ENCODE peak calls at places on chromosomes 4 and X, in six cellular contexts. N is AG09309; E is naive thymus-derived CD4-positive, alpha-beta T cell; J is body of pancreas; O is astrocyte of the spinal cord; W is CD8-positive, alpha-beta T cell. A is an unnamed sample.

GRCh38 chr4:162075691-162076090 is 88.1 kb downstream of the FSTL5 start:
- DNase-seq in N (peak), E (no peak), J (no peak), O (no peak), W (no peak), A (no peak)

GRCh38 chrX:14015941-14016340 is 13.8 kb downstream of the GEMIN8 start:
- DNase-seq in N (no peak), E (no peak), J (no peak), O (no peak), W (no peak), A (no peak)

GRCh38 chrX:70973221-70973620 is 42.3 kb upstream of the SLC7A3 start:
- DNase-seq in N (no peak), E (no peak), J (no peak), O (no peak), W (no peak), A (no peak)

GRCh38 chr4:76954489-76954888 is 4.9 kb downstream of the SEPTIN11 start:
- DNase-seq in N (no peak), E (no peak), J (no peak), O (no peak), W (no peak), A (no peak)

GRCh38 chr4:20679946-20680345 is 20.3 kb upstream of the PACRGL start:
- DNase-seq in N (no peak), E (no peak), J (no peak), O (no peak), W (no peak), A (no peak)

GRCh38 chr4:180116840-180117239 is 2126.4 kb upstream of the TENM3 start:
- DNase-seq in N (no peak), E (no peak), J (no peak), O (no peak), W (no peak), A (peak)

GRCh38 chr4:100707786-100708185 is 190.0 kb upstream of the EMCN start:
- DNase-seq in N (no peak), E (no peak), J (no peak), O (no peak), W (no peak), A (no peak)

GRCh38 chrX:72381439-72382198 is 75.9 kb upstream of the CITED1 start:
- DNase-seq in N (no peak), E (no peak), J (no peak), O (no peak), W (no peak), A (no peak)

GRCh38 chrX:30941898-30942297 is 52.8 kb upstream of the TAB3 start:
- DNase-seq in N (no peak), E (no peak), J (no peak), O (no peak), W (no peak), A (no peak)

GRCh38 chrX:88853925-88854324 is 106.9 kb downstream of the CPXCR1 start:
- DNase-seq in N (no peak), E (no peak), J (no peak), O (no peak), W (no peak), A (no peak)

GRCh38 chrX:148069759-148070503 is 88.8 kb downstream of the FMR1NB start:
- DNase-seq in N (no peak), E (no peak), J (no peak), O (no peak), W (no peak), A (peak)

GRCh38 chrX:30246769-30247489 is at the start of gene MAGEB1:
- DNase-seq in N (no peak), E (no peak), J (no peak), O (no peak), W (no peak), A (peak)

GRCh38 chr4:176153124-176153523 is 42.3 kb downstream of the SPATA4 start:
- DNase-seq in N (no peak), E (no peak), J (no peak), O (no peak), W (no peak), A (no peak)

GRCh38 chrX:41823402-41823801 is 99.4 kb downstream of the GPR82 start:
- DNase-seq in N (no peak), E (no peak), J (no peak), O (no peak), W (no peak), A (no peak)

GRCh38 chr4:107616838-107617389 is 103.1 kb downstream of the PAPSS1 start:
- DNase-seq in N (no peak), E (no peak), J (no peak), O (no peak), W (no peak), A (no peak)

GRCh38 chrX:153206425-153207046 is 27.5 kb downstream of the MAGEA1 start:
- DNase-seq in N (no peak), E (no peak), J (no peak), O (no peak), W (no peak), A (no peak)

GRCh38 chr4:19592391-19592790 is 659.3 kb upstream of the SLIT2 start:
- DNase-seq in N (no peak), E (no peak), J (no peak), O (no peak), W (no peak), A (no peak)

GRCh38 chr4:123505457-123506310 is 109.1 kb downstream of the SPRY1 start:
- DNase-seq in N (no peak), E (peak), J (peak), O (peak), W (no peak), A (peak)

GRCh38 chrX:68718443-68718820 is 71.0 kb downstream of the STARD8 start:
- DNase-seq in N (no peak), E (no peak), J (no peak), O (no peak), W (no peak), A (no peak)

GRCh38 chrX:15549189-15550012 is 48.8 kb downstream of the BMX start:
- DNase-seq in N (no peak), E (no peak), J (no peak), O (no peak), W (no peak), A (no peak)

GRCh38 chr4:75490155-75490554 is 24.0 kb downstream of the RCHY1 start:
- DNase-seq in N (no peak), E (no peak), J (no peak), O (peak), W (no peak), A (no peak)

GRCh38 chr4:3384391-3384770 is 57.4 kb upstream of the HGFAC start:
- DNase-seq in N (no peak), E (no peak), J (peak), O (no peak), W (no peak), A (no peak)

GRCh38 chrX:1450381-1451161 is 2.1 kb downstream of the ASMTL start:
- DNase-seq in N (no peak), E (peak), J (no peak), O (no peak), W (no peak), A (no peak)
- H3K4me3 ChIP-seq in N (no peak), E (no peak), J (no peak), O (no peak), W (no peak), A (no peak)

GRCh38 chrX:2584659-2585470 is 84.1 kb upstream of the DHRSX start:
- DNase-seq in N (no peak), E (no peak), J (no peak), O (no peak), W (no peak), A (no peak)

GRCh38 chrX:2584216-2584615 is 83.4 kb upstream of the DHRSX start:
- DNase-seq in N (no peak), E (no peak), J (no peak), O (no peak), W (no peak), A (no peak)

GRCh38 chrX:2587146-2587545 is 86.4 kb upstream of the DHRSX start:
- DNase-seq in N (no peak), E (no peak), J (no peak), O (no peak), W (no peak), A (peak)

GRCh38 chrX:2581296-2581695 is 80.5 kb upstream of the DHRSX start:
- DNase-seq in N (no peak), E (no peak), J (no peak), O (no peak), W (no peak), A (no peak)

GRCh38 chrX:2583194-2584162 is 82.7 kb upstream of the DHRSX start:
- DNase-seq in N (no peak), E (no peak), J (no peak), O (no peak), W (no peak), A (no peak)
- H3K4me3 ChIP-seq in N (no peak), E (no peak), J (no peak), O (no peak), W (no peak), A (no peak)

DNA sequence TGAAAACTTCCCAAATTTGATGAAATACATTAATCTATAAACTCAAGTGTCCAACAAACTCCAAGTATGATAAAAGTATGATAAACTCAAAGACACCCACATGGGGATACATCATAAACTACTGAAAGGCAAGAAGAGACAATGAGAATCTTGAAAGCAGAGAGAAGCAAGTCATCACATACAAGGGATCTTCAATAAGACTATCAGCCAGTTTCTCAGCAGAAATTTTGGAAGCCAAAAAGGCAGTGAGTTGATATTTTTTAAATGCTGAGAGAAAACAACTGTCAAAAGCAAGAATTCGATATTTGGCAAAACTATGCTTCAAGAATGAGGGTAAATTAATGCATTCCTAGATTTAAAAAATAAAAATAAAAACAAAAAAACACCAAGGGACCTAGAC is 16.5 kb downstream of the PDCL2 start:
- DNase-seq in N (no peak), E (no peak), J (no peak), O (no peak), W (no peak), A (no peak)
- H3K4me3 ChIP-seq in N (no peak), E (no peak), J (no peak), O (no peak), W (no peak), A (no peak)

GRCh38 chr4:74367656-74368055 is 2.7 kb downstream of the EREG start:
- DNase-seq in N (no peak), E (no peak), J (no peak), O (no peak), W (no peak), A (no peak)

GRCh38 chr4:74362347-74362746 is 2.6 kb upstream of the EREG start:
- DNase-seq in N (no peak), E (no peak), J (no peak), O (no peak), W (no peak), A (no peak)

GRCh38 chr4:74366367-74366891 is 1.5 kb downstream of the EREG start:
- DNase-seq in N (no peak), E (no peak), J (no peak), O (no peak), W (no peak), A (peak)

GRCh38 chr4:74364649-74365491 is at the start of gene EREG:
- DNase-seq in N (no peak), E (peak), J (no peak), O (peak), W (no peak), A (peak)

GRCh38 chr4:74365761-74366160 is 816 bp downstream of the EREG start:
- DNase-seq in N (no peak), E (no peak), J (peak), O (no peak), W (no peak), A (no peak)
- H3K4me3 ChIP-seq in N (peak), E (no peak), J (no peak), O (peak), W (no peak), A (no peak)

DNA sequence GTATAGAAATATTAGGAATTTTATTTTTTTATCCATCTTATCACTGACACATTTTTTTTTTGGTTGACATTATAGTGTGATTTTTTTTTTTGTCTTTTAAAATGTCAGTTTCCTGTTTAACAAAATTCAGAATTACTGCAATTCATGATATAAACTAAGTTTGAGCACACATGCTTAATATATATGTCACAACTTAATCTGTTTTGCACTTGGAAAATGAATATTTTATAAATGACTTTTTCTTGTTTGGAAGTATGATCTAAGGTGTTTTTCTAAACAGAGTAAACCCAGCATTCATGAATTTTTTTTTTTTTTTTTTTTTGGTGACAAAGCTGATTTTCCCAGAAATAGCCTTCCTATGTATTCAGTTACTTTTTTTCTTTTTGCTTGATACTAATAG is 2.4 kb downstream of the SMARCA5 start:
- DNase-seq in N (no peak), E (no peak), J (no peak), O (no peak), W (no peak), A (no peak)
- H3K4me3 ChIP-seq in N (no peak), E (no peak), J (no peak), O (peak), W (peak), A (peak)

DNA sequence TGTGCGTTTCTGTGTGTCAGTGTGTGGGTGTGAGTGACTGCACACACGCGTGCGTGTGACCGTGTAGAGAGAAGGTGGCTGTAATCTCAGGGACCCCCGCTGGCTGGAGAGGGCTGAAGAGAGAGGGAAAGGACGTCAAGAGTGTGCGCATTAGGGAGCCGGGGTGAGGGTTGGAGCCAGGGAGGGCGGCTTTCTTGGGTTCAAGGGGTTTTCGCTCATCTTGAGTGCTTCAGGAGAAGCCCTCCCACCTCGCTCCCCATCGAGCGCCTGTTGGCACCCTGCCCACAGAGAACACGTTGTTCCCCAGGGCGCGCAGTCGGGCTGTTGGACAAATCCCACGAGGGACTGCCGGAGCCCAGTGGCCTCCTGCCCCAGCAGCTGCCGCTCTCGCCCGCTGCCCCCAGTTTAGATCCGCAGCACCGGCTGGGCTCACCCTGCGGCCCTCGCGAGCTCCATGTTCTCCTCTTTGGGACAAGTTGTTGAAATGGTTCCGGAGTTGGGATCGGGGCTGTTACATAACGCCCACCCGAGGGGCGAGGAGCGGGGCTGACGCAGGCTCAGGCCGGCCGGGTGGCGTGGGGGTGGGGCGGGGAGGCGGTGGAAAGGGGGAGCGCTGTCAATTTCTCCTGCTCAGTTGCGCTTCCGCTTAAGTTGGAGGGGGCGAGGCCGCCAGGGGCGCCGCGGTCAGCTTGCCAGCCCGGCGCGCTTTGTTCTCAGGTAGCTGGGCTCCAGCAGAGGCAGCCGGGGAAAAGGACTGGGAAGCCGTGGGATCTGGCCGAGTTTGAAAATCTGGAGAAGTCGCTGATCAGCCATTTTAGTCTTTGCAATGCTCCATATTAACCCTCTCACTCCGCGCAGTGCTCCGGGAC is 1.6 kb downstream of the GRIA2 start:
- DNase-seq in N (no peak), E (no peak), J (peak), O (peak), W (no peak), A (no peak)
- H3K4me3 ChIP-seq in N (peak), E (no peak), J (no peak), O (peak), W (no peak), A (no peak)

GRCh38 chrX:52261125-52261462 is 76.4 kb downstream of the MAGED4 start:
- DNase-seq in N (no peak), E (no peak), J (no peak), O (no peak), W (no peak), A (no peak)
- H3K4me3 ChIP-seq in N (peak), E (peak), J (no peak), O (peak), W (no peak), A (peak)

GRCh38 chrX:10509397-10509796 is 111.0 kb downstream of the MID1 start:
- DNase-seq in N (no peak), E (no peak), J (no peak), O (no peak), W (no peak), A (no peak)

GRCh38 chrX:10506781-10507180 is 113.6 kb downstream of the MID1 start:
- DNase-seq in N (no peak), E (no peak), J (no peak), O (no peak), W (no peak), A (no peak)

GRCh38 chrX:10507181-10507580 is 113.2 kb downstream of the MID1 start:
- DNase-seq in N (no peak), E (no peak), J (no peak), O (peak), W (no peak), A (no peak)

GRCh38 chrX:10507876-10508275 is 112.5 kb downstream of the MID1 start:
- DNase-seq in N (no peak), E (no peak), J (no peak), O (peak), W (no peak), A (no peak)

GRCh38 chrX:10508891-10509290 is 111.5 kb downstream of the MID1 start:
- DNase-seq in N (no peak), E (no peak), J (no peak), O (no peak), W (no peak), A (no peak)
- H3K4me3 ChIP-seq in N (no peak), E (no peak), J (no peak), O (no peak), W (no peak), A (no peak)

GRCh38 chr4:15132739-15133138 is 130.5 kb downstream of the CPEB2 start:
- DNase-seq in N (no peak), E (no peak), J (no peak), O (no peak), W (no peak), A (no peak)
- H3K4me3 ChIP-seq in N (no peak), E (no peak), J (no peak), O (no peak), W (no peak), A (no peak)

A was measured in GM12865.